ENCODE peak calls at places on chromosomes 11 and 22, in seven cellular contexts. H, T, R, S, O, K and B are unnamed samples.

GRCh38 chr22:19630614-19631013 is 83.7 kb upstream of the SEPTIN5 start:
- DNase-seq in R (no peak), H (no peak), S (no peak), K (no peak), O (no peak), T (no peak), B (no peak)

GRCh38 chr11:69291459-69292110 is 2.4 kb upstream of the MYEOV start:
- DNase-seq in H (no peak), O (no peak), K (no peak), S (no peak), T (no peak), R (no peak), B (no peak)

GRCh38 chr11:79439893-79440450 is 858 bp downstream of the TENM4 start:
- DNase-seq in H (peak), K (peak), S (no peak), O (no peak), T (no peak), R (no peak), B (no peak)

GRCh38 chr11:127601578-127601977 is 601.0 kb upstream of the KIRREL3 start:
- DNase-seq in O (no peak), S (no peak), H (no peak), K (no peak), T (no peak), R (no peak), B (no peak)

GRCh38 chr11:120511116-120511803 is at the start of gene GRIK4:
- DNase-seq in H (peak), S (peak), R (peak), O (peak), K (peak), T (no peak), B (peak)

GRCh38 chr11:128694618-128695481 is 978 bp downstream of the FLI1 start:
- DNase-seq in T (no peak), O (peak), S (no peak), R (no peak), H (no peak), K (no peak), B (peak)

GRCh38 chr22:48889209-48889830 is 938.4 kb downstream of the BRD1 start:
- DNase-seq in T (no peak), H (no peak), K (no peak), O (no peak), S (no peak), R (no peak), B (no peak)

GRCh38 chr11:78210000-78210608 is 21.4 kb downstream of the USP35 start:
- DNase-seq in H (no peak), S (no peak), R (no peak), T (no peak), O (no peak), K (no peak), B (no peak)

GRCh38 chr22:39183991-39184585 is 31.6 kb upstream of the CBX7 start:
- DNase-seq in K (no peak), H (no peak), S (no peak), O (no peak), R (peak), T (no peak), B (peak)

GRCh38 chr11:10504490-10504889 is 36.5 kb downstream of the RNF141 start:
- DNase-seq in S (no peak), K (no peak), T (no peak), O (no peak), R (no peak), H (no peak), B (no peak)

GRCh38 chr11:76657824-76658170 is 12.8 kb downstream of the LRRC32 start:
- DNase-seq in H (no peak), S (no peak), R (no peak), T (no peak), K (no peak), O (no peak), B (no peak)

GRCh38 chr22:28711820-28712777 is 29.5 kb downstream of the CHEK2 start:
- DNase-seq in T (peak), S (no peak), R (no peak), O (no peak), K (peak), H (peak), B (peak)

GRCh38 chr11:109422755-109423113 is 744 bp downstream of the C11orf87 start:
- DNase-seq in R (no peak), O (no peak), T (no peak), K (peak), S (no peak), H (no peak), B (no peak)

GRCh38 chr11:120680322-120680721 is 168.8 kb downstream of the GRIK4 start:
- DNase-seq in T (no peak), S (no peak), K (no peak), H (no peak), O (no peak), R (no peak), B (no peak)

GRCh38 chr11:2387266-2387982 is 10.3 kb downstream of the CD81 start:
- DNase-seq in H (peak), S (no peak), K (no peak), T (no peak), R (peak), O (peak), B (no peak)

GRCh38 chr11:115564851-115565250 is 60.6 kb upstream of the CADM1 start:
- DNase-seq in K (no peak), H (no peak), R (no peak), T (no peak), S (no peak), O (no peak), B (no peak)

DNA sequence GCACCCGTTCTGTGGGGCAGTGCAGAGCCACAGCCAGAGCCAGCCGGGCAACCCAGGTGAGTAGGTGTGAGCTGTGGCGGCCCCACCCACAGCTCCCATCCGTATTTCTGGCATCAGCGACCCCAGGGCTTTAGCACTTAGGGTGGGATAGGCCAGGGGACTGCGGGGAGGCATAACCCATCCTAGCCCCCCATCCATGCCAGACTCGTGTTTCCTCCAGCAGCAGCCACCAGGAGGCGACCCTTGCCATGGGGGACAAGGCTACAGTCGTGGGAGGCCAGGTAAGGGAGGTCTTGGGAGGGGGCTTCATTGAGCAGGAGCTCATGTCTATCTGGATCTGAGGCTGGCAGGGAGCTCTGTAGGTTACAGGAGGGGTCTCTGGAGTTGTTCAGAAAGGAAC is 873 bp downstream of the OTOG start:
- DNase-seq in R (no peak), K (no peak), O (no peak), H (no peak), T (no peak), S (no peak), B (no peak)
- TF ChIP-seq CTCF in R (no peak), K (peak), O (no peak), H (no peak), T (peak), S (no peak), B (no peak)

GRCh38 chr11:96228472-96228871 is 114.5 kb downstream of the MAML2 start:
- DNase-seq in H (peak), O (no peak), K (peak), T (peak), S (peak), R (no peak), B (no peak)

GRCh38 chr11:96229354-96229973 is 113.5 kb downstream of the MAML2 start:
- DNase-seq in R (no peak), O (no peak), H (no peak), K (no peak), T (no peak), S (no peak), B (no peak)

GRCh38 chr11:96230686-96231085 is 112.3 kb downstream of the MAML2 start:
- DNase-seq in R (no peak), S (no peak), O (no peak), T (no peak), H (no peak), K (no peak), B (no peak)

GRCh38 chr11:96227244-96227643 is 115.8 kb downstream of the MAML2 start:
- DNase-seq in O (no peak), K (no peak), T (no peak), S (no peak), H (no peak), R (no peak), B (no peak)

DNA sequence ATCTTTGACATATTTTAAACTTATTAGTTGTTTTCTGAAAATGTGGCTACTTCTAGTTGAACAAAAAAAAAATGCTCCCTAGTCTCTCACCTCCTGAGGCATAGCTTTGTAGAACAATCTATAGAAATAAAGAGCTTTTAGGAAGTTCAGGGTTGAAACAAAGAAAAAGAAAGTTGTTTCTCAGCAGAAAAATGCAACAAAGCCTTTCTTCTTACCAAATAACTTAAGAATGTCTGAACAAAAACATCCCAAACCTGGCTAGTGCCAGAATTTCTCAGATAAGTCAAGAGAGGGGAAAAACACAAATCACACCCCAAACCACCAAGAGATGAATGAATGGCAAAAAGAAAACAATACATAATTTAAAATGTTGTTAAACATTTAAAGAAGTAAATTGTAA is 114.1 kb downstream of the MAML2 start:
- DNase-seq in O (no peak), T (no peak), S (no peak), R (no peak), H (no peak), K (no peak), B (no peak)
- H3K27ac ChIP-seq in O (no peak), T (peak), S (peak), R (no peak), H (peak), K (peak), B (peak)

DNA sequence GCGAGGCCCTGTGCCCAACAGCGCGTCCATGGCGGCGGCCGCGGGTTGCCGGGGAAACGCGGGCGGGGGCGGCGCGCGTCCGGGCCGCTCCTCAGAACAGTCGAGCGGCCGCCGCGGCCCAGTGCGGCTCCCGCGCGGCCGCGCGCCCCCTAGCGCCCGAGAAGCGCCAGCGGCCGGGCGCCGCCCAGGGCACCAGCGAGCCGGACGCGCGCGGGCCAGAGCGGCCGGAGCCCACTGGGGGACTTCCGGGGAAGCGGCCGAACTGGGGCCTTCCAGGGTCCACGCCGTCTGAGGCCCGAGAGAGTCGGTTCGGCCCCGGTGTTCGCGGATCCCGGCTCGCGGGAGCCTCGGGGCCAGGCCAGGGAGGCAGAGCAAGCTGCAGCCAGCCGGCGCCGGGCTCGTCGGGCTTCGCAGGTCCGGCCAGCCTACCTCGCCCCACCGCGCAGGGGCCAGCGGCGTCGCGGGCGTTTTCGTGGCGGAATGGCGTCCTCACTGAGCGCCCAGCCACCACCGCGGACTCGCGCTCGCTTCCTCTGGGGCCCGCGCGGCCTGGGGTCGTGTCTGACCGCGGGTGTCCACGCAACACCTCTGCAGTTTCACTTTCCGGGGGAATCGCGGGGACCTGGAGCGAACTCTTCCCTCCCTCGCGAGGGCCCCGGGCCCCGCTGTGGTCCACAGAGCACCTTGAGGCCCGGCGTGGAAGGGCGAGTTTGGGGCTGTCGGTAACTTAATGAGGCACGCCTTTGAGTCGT is at the start of gene DENND6B:
- DNase-seq in O (peak), S (peak), T (peak), K (peak), H (peak), R (peak), B (peak)
- TF ChIP-seq CTCF in O (peak), S (peak), T (no peak), K (peak), H (peak), R (peak), B (no peak)

GRCh38 chr22:29768052-29768680 is 997 bp downstream of the UQCR10 start:
- DNase-seq in R (no peak), H (no peak), O (no peak), S (no peak), T (no peak), K (no peak), B (no peak)
- H3K27ac ChIP-seq in R (peak), H (no peak), O (peak), S (peak), T (peak), K (peak), B (no peak)

DNA sequence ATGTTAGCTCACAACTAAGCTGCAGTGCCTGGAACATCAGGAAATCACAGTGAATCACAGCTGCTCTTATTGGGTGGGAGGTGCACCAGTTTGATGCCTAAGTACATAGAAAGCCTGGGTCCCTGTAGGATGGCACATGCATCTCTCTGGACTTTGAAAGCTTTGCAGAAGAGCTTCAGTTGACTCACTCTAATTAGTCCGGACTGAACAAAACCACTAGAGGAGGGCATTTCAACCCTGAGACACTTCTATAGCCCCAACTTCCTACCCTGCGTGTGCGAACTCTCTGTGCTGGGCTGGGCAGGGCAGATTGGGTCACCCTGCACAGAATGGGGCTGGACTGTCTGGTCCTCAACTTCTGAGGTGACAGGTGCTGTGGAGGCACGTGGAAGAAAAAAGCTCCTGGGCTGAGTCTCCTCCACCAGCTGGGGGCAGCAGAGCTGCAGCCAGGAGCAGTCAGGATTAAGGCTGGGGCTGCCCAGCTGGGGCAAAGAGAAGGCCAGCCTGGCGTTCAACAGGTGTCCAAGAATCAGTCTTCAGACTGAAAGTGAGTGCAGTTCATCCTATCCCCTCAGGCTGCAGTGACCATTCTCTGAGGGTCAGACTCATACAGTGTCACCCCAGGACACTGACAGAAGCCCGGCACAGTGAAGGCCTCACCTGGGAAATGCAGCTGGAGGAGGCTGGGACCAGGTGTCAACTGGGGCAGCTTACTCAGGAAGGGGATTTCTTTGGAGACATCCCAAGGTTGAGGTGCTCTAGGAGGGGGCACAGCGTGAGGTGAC is 22.1 kb downstream of the GGTLC2 start:
- DNase-seq in R (peak), K (no peak), T (no peak), O (peak), H (no peak), S (peak), B (no peak)
- TF ChIP-seq CTCF in R (peak), K (peak), T (peak), O (peak), H (no peak), S (peak), B (peak)